ENCODE peak calls at places on chromosomes 4 and X, in seven cellular contexts. C is lower lobe of right lung, F is colonic mucosa, D is endothelial cell of umbilical vein, M is thoracic aorta, J is pancreas, Q is hepatocyte. Z is an unnamed sample. For H3K4me1, the result is how much of the 10 kb centered on the place peaks cover.

GRCh38 chr4:185143596-185143969 is 517 bp downstream of the SLC25A4 start:
- DNase-seq in C (peak), F (peak), D (peak), M (peak), J (peak), Q (peak), Z (peak)

GRCh38 chrX:132258509-132258908 is 39.3 kb upstream of the RAP2C start:
- DNase-seq in C (no peak), F (no peak), D (no peak), M (no peak), J (no peak), Q (no peak), Z (no peak)

GRCh38 chrX:13646154-13646549 is 6.8 kb upstream of the TCEANC start:
- DNase-seq in C (peak), F (peak), D (peak), M (no peak), J (peak), Q (peak), Z (peak)

GRCh38 chrX:100404851-100405250 is 5.2 kb downstream of the PCDH19 start:
- DNase-seq in C (no peak), F (no peak), D (no peak), M (no peak), J (no peak), Q (no peak), Z (no peak)

GRCh38 chr4:113457886-113458285 is 303.7 kb downstream of the CAMK2D start:
- DNase-seq in C (no peak), F (no peak), D (no peak), M (no peak), J (no peak), Q (no peak), Z (no peak)

GRCh38 chrX:150495496-150495895 is 72.9 kb upstream of the MTM1 start:
- DNase-seq in C (no peak), F (no peak), D (no peak), M (no peak), J (no peak), Q (no peak), Z (no peak)

GRCh38 chr4:126955292-126956191 is 677.2 kb upstream of the INTU start:
- DNase-seq in C (no peak), F (no peak), D (no peak), M (no peak), J (no peak), Q (no peak), Z (no peak)

GRCh38 chr4:85717847-85718246 is 242.9 kb downstream of the ARHGAP24 start:
- DNase-seq in C (no peak), F (no peak), D (no peak), M (no peak), J (no peak), Q (no peak), Z (no peak)

GRCh38 chrX:131746491-131746968 is 202.7 kb downstream of the OR13H1 start:
- DNase-seq in C (no peak), F (peak), D (no peak), M (no peak), J (peak), Q (no peak), Z (no peak)

GRCh38 chrX:53321216-53321942 is 40.0 kb upstream of the IQSEC2 start:
- DNase-seq in C (peak), F (no peak), D (no peak), M (no peak), J (no peak), Q (peak), Z (no peak)

GRCh38 chr4:97468272-97468671 is 675.0 kb downstream of the STPG2 start:
- DNase-seq in C (no peak), F (no peak), D (no peak), M (no peak), J (no peak), Q (no peak), Z (no peak)

GRCh38 chrX:39891781-39892180 is 206.0 kb downstream of the BCOR start:
- DNase-seq in C (no peak), F (no peak), D (no peak), M (no peak), J (no peak), Q (no peak), Z (no peak)

GRCh38 chr4:33160126-33160525 is 2440.0 kb downstream of the PCDH7 start:
- DNase-seq in C (no peak), F (no peak), D (no peak), M (no peak), J (no peak), Q (peak), Z (no peak)

GRCh38 chrX:10634681-10635161 is 14.3 kb upstream of the MID1 start:
- DNase-seq in C (no peak), F (no peak), D (no peak), M (no peak), J (no peak), Q (no peak), Z (no peak)

GRCh38 chrX:107629533-107629909 is 1.2 kb downstream of the PRPS1 start:
- DNase-seq in C (no peak), F (no peak), D (peak), M (no peak), J (no peak), Q (peak), Z (no peak)

GRCh38 chr4:5122114-5122513 is 70.8 kb downstream of the STK32B start:
- DNase-seq in C (no peak), F (no peak), D (no peak), M (no peak), J (no peak), Q (no peak), Z (no peak)

GRCh38 chr4:44760142-44760898 is 34.0 kb upstream of the GNPDA2 start:
- DNase-seq in C (no peak), F (no peak), D (peak), M (no peak), J (no peak), Q (peak), Z (peak)

GRCh38 chr4:182764642-182765041 is 152.5 kb downstream of the DCTD start:
- DNase-seq in C (no peak), F (no peak), D (no peak), M (no peak), J (no peak), Q (peak), Z (no peak)

GRCh38 chrX:153609917-153610833 is 11.2 kb upstream of the CCNQ start:
- DNase-seq in C (peak), F (peak), D (peak), M (peak), J (peak), Q (peak), Z (peak)

GRCh38 chr4:185513489-185514181 is 21.7 kb downstream of the PDLIM3 start:
- DNase-seq in C (no peak), F (peak), D (peak), M (no peak), J (no peak), Q (peak), Z (no peak)

GRCh38 chr4:88211473-88212252 is 53.2 kb upstream of the ABCG2 start:
- DNase-seq in C (no peak), F (peak), D (peak), M (no peak), J (peak), Q (peak), Z (peak)

GRCh38 chr4:5843573-5844239 is 49.2 kb downstream of the CRMP1 start:
- DNase-seq in C (no peak), F (no peak), D (no peak), M (no peak), J (no peak), Q (no peak), Z (no peak)

GRCh38 chrX:133674726-133675470 is 259.6 kb upstream of the GPC4 start:
- DNase-seq in C (no peak), F (no peak), D (no peak), M (no peak), J (no peak), Q (peak), Z (peak)

GRCh38 chr4:82900016-82900334 is 560 bp upstream of the THAP9 start:
- DNase-seq in C (no peak), F (no peak), D (no peak), M (no peak), J (no peak), Q (peak), Z (no peak)

GRCh38 chrX:1462596-1463251 is 10.0 kb upstream of the ASMTL start:
- DNase-seq in C (peak), F (no peak), D (peak), M (no peak), J (peak), Q (peak), Z (no peak)

GRCh38 chrX:1466232-1466661 is 13.5 kb upstream of the ASMTL start:
- DNase-seq in C (peak), F (peak), D (no peak), M (no peak), J (peak), Q (no peak), Z (no peak)

GRCh38 chrX:1465261-1466231 is 12.8 kb upstream of the ASMTL start:
- DNase-seq in C (no peak), F (peak), D (no peak), M (no peak), J (peak), Q (no peak), Z (no peak)

GRCh38 chrX:1463581-1464281 is 11.0 kb upstream of the ASMTL start:
- DNase-seq in C (peak), F (no peak), D (no peak), M (no peak), J (no peak), Q (no peak), Z (no peak)

DNA sequence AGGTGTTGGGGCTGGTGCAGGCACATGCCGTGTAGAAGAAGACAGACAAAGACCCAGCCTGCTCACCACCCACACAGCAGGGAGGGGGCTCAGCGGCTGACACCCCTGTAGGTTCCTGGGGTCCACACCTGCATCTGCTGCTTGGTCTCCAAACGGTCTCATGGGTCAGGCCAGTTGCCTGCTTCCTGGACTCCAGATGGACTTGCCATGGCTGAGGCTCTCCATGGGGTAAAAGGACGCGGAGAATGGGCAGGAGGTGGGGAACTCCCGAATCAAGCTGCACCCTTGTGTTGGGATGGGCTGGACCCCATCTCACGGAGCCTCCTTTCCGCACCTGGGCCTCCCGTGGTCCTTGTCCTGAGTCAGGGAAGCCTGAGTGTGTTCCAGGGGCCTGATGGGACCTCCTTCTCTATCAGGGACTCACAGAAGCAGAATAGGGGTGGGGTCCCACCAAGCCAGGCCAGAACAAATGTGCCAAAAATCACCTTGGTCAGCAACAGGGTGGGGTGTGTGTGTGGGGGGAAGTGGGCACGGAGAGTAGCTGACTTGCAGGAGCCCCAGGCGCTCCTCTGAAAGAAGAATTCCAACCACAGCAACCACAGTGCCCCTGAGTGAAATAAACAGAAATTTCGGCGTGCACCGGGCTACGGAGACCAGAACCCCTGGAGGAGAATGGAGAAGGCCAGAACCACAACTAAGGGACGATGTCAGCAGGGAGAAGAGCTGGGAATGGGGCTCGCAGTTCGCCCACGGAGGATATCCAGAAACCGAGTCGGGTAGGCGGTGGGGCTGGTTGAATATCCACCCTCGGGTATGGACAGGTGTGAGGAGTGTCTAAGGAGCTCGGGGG is 11.8 kb upstream of the ASMTL start:
- DNase-seq in C (peak), F (no peak), D (no peak), M (no peak), J (peak), Q (no peak), Z (no peak)
- H3K4me1 ChIP-seq in C (under half), F (under half), D (under half), M (under half), J (under half), Q (under half), Z (under half)

GRCh38 chr4:31023724-31024123 is 303.6 kb downstream of the PCDH7 start:
- DNase-seq in C (no peak), F (no peak), D (no peak), M (no peak), J (no peak), Q (no peak), Z (no peak)
- H3K4me1 ChIP-seq in C (under half), F (under half), D (under half), M (under half), J (under half), Q (under half), Z (under half)

GRCh38 chr4:41125558-41126311 is 88.6 kb downstream of the APBB2 start:
- DNase-seq in C (no peak), F (no peak), D (no peak), M (no peak), J (no peak), Q (no peak), Z (no peak)
- H3K4me1 ChIP-seq in C (under half), F (under half), D (under half), M (under half), J (under half), Q (under half), Z (under half)

DNA sequence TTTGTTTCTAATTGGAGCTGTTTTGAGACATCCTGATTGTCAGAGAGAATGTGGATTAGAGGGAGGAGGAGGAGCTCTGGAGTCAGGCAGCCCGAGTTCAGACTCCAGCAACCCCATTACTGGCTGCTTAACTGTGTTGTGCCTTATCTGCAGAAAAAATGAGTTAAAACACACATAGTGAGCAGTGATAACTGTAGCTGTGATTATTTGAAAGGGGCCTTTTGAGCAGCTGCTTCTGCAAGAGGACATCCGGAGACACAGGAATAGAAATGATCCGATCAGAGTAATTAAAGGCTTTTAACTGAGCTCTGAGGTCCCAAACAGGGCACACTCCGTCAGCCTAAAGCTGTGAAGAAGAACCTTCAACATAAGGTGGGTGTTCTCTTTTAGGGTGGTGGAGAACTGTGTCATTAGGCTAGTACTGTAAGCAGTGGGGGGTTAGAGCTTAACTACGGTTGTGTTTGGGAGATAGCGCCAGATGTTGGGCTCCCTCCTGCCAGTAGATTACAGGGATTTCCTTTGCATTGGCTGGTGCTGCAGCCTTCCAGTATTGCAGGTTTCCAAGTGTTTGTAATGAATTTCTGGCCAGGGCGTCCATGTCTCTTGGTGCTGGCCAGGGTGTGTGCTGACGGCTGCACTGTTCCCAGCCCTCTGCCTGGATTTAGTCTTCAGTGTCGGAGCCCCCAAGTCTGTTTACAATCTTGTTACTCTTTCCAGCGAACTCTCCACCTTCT is 24.3 kb downstream of the ADD1 start:
- DNase-seq in C (no peak), F (no peak), D (peak), M (no peak), J (peak), Q (peak), Z (peak)
- H3K4me1 ChIP-seq in C (half or more), F (under half), D (under half), M (under half), J (under half), Q (half or more), Z (under half)

GRCh38 chr4:94508256-94508655 is 56.5 kb downstream of the PDLIM5 start:
- DNase-seq in C (no peak), F (no peak), D (no peak), M (no peak), J (no peak), Q (no peak), Z (no peak)
- H3K4me1 ChIP-seq in C (under half), F (under half), D (under half), M (under half), J (under half), Q (under half), Z (under half)

GRCh38 chr4:121147923-121148443 is 16.1 kb downstream of the TNIP3 start:
- DNase-seq in C (no peak), F (no peak), D (no peak), M (no peak), J (no peak), Q (no peak), Z (no peak)
- H3K4me1 ChIP-seq in C (under half), F (under half), D (under half), M (under half), J (under half), Q (under half), Z (under half)

GRCh38 chr4:107835409-107835808 is 10.7 kb downstream of the SGMS2 start:
- DNase-seq in C (no peak), F (no peak), D (no peak), M (no peak), J (no peak), Q (no peak), Z (no peak)

GRCh38 chr4:107837298-107837697 is 12.6 kb downstream of the SGMS2 start:
- DNase-seq in C (peak), F (peak), D (no peak), M (no peak), J (no peak), Q (no peak), Z (peak)

GRCh38 chr4:107831140-107831539 is 6.4 kb downstream of the SGMS2 start:
- DNase-seq in C (no peak), F (no peak), D (no peak), M (no peak), J (no peak), Q (no peak), Z (no peak)

GRCh38 chr4:107832275-107832807 is 7.6 kb downstream of the SGMS2 start:
- DNase-seq in C (no peak), F (no peak), D (no peak), M (no peak), J (no peak), Q (no peak), Z (no peak)

GRCh38 chr4:107834241-107834856 is 9.6 kb downstream of the SGMS2 start:
- DNase-seq in C (no peak), F (no peak), D (no peak), M (no peak), J (no peak), Q (no peak), Z (no peak)
- H3K4me1 ChIP-seq in C (half or more), F (under half), D (under half), M (under half), J (under half), Q (under half), Z (under half)

DNA sequence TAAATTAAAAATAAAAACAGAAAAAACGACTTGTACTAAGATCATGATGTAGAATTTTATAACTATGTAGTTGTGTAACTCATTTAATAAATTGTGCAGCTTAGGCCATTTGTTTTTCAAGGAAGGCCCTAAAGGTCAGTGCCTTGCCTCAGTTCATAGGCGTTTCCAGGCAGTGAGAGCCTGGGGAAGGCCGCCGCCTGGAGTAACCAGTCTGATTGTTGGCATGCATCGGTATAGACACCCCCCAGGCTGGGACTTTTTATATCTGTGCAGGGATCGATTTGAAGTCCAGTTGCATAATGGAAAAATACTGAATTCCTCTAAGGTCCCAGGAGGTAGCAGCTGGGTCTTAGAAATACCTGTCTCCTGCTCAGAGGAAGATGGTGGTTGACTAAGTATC is 77.2 kb downstream of the TMEM131L start:
- DNase-seq in C (no peak), F (no peak), D (no peak), M (no peak), J (no peak), Q (no peak), Z (no peak)
- H3K4me1 ChIP-seq in C (under half), F (under half), D (under half), M (under half), J (under half), Q (under half), Z (under half)

DNA sequence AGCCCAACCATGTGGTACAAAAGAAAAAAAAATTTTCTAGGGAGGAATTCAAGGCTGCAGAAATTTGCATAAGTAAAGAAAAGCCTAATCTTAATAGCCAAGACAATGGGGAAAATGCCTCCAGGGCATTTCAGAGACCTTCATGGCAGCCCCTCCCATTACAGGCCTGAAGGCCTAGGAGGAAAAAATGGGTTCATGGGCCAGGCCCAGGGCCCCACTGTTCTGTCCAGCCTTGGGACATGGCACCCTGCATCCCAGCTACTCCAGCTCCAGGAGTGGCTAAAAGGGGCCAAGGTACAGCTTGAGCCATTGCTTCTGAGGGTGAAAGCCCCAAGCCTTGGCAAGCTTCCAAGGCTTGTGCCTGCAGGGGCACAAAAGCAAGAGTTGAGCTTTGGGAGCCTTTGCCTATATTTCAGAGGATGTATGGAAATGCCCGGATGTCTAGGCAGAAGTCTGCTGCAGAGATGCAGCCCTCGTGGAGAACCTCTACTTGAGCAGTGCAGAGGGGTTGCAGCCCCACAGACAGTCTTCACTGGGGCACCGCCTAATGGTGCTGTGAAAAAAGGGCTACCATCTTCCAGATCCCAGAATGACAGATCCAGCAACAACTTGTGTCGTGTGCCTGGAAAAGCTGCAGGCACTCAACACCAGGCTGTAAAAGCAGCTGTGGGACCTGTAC is 111.0 kb downstream of the ANXA10 start:
- DNase-seq in C (no peak), F (no peak), D (no peak), M (no peak), J (no peak), Q (no peak), Z (no peak)
- H3K4me1 ChIP-seq in C (under half), F (under half), D (under half), M (under half), J (under half), Q (under half), Z (under half)

Z was measured in small intestine.